ENCODE peak calls at places on chromosomes 4 and X, in nine cellular contexts. X is choroid plexus epithelial cell, H is fibroblast of mammary gland, G is left ventricle myocardium inferior, W is kidney, L is HFF-Myc, K is GM13977, Q is AG04450, T is endothelial cell. C is an unnamed sample.

GRCh38 chr4:39614487-39615162 is 24.0 kb downstream of the SMIM14 start:
- DNase-seq in X (peak; percentile 82), H (peak; percentile 85), G (no peak), W (no peak), L (no peak), K (no peak), Q (no peak), T (no peak), C (no peak)

GRCh38 chr4:89222171-89222570 is 85.4 kb downstream of the GPRIN3 start:
- DNase-seq in X (no peak), H (no peak), G (no peak), W (no peak), L (no peak), K (no peak), Q (no peak), T (no peak), C (no peak)

GRCh38 chrX:119755981-119756533 is 2.3 kb upstream of the SOWAHD start:
- DNase-seq in X (no peak), H (no peak), G (no peak), W (no peak), L (no peak), K (peak; percentile 82), Q (peak; percentile 29), T (no peak), C (no peak)

GRCh38 chrX:41275661-41276609 is 58.0 kb upstream of the DDX3X start:
- DNase-seq in X (peak; percentile 59), H (peak; percentile 62), G (peak; percentile 58), W (peak; percentile 90), L (peak; percentile 20), K (peak; percentile 79), Q (no peak), T (peak; percentile 61), C (peak; percentile 38)

GRCh38 chr4:19675172-19675811 is 576.4 kb upstream of the SLIT2 start:
- DNase-seq in X (peak; percentile 79), H (peak; percentile 25), G (no peak), W (no peak), L (no peak), K (no peak), Q (no peak), T (no peak), C (no peak)

GRCh38 chrX:46044486-46044885 is 500.7 kb downstream of the ZNF674 start:
- DNase-seq in X (peak; percentile 0), H (peak; percentile 3), G (no peak), W (no peak), L (no peak), K (no peak), Q (no peak), T (no peak), C (no peak)

GRCh38 chr4:117001077-117001476 is 84.3 kb downstream of the TRAM1L1 start:
- DNase-seq in X (no peak), H (no peak), G (no peak), W (no peak), L (no peak), K (peak; percentile 4), Q (no peak), T (no peak), C (no peak)

GRCh38 chrX:101617211-101618191 is at the start of gene ARMCX6:
- DNase-seq in X (peak; percentile 72), H (peak; percentile 74), G (peak; percentile 78), W (peak; percentile 92), L (peak; percentile 24), K (peak; percentile 78), Q (no peak), T (peak; percentile 57), C (peak; percentile 47)

GRCh38 chrX:35890699-35891098 is 28.8 kb upstream of the CFAP47 start:
- DNase-seq in X (peak; percentile 58), H (peak; percentile 31), G (no peak), W (peak; percentile 60), L (no peak), K (peak; percentile 28), Q (no peak), T (peak; percentile 12), C (no peak)

GRCh38 chr4:99209671-99210070 is 9.4 kb downstream of the ADH6 start:
- DNase-seq in X (no peak), H (no peak), G (no peak), W (no peak), L (no peak), K (no peak), Q (peak; percentile 45), T (no peak), C (no peak)

GRCh38 chrX:143945171-143945570 is 61.3 kb downstream of the UBE2NL start:
- DNase-seq in X (no peak), H (no peak), G (no peak), W (no peak), L (no peak), K (no peak), Q (no peak), T (no peak), C (no peak)

GRCh38 chr4:22987861-22988260 is 295.1 kb downstream of the GBA3 start:
- DNase-seq in X (no peak), H (peak; percentile 33), G (no peak), W (no peak), L (no peak), K (no peak), Q (no peak), T (no peak), C (no peak)

GRCh38 chrX:48864210-48864609 is 28.8 kb upstream of the PCSK1N start:
- DNase-seq in X (peak; percentile 83), H (peak; percentile 36), G (no peak), W (no peak), L (no peak), K (no peak), Q (peak; percentile 13), T (no peak), C (peak; percentile 22)

GRCh38 chr4:40201898-40202297 is 5.1 kb downstream of the RHOH start:
- DNase-seq in X (no peak), H (no peak), G (no peak), W (no peak), L (no peak), K (no peak), Q (no peak), T (no peak), C (no peak)

GRCh38 chr4:55385201-55385649 is 10.5 kb upstream of the TMEM165 start:
- DNase-seq in X (peak; percentile 47), H (no peak), G (no peak), W (no peak), L (no peak), K (no peak), Q (no peak), T (no peak), C (no peak)

DNA sequence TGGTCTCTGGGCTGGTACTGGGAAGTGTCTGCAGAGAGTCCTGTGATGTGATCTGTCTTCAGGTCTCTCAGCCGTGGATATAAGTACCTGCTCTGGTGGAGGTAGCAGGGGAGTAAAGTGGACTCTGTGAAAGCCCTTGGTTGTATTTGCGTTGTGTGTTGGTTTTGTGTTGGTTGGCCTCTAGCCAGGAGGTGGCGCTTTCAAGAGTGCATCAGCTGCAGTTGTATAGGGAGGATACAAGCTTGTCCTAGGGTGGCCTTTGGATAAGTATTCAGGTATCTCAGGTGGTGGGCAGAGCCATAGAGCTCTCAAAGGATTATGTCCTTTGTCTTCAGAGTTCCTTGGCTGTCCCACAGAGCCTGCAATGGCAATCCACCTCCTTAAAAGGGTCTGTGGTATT is 111.6 kb downstream of the MAGEB17 start:
- DNase-seq in X (no peak), H (no peak), G (no peak), W (no peak), L (no peak), K (no peak), Q (no peak), T (no peak), C (no peak)
- TF ChIP-seq CTCF in X (no peak), H (no peak), G (no peak), W (no peak), L (no peak), K (no peak), Q (no peak), T (no peak), C (no peak)

GRCh38 chr4:123846627-123847026 is 450.0 kb downstream of the SPRY1 start:
- DNase-seq in X (no peak), H (peak; percentile 45), G (no peak), W (no peak), L (no peak), K (no peak), Q (no peak), T (no peak), C (no peak)

GRCh38 chr4:123841431-123842121 is 445.0 kb downstream of the SPRY1 start:
- DNase-seq in X (no peak), H (no peak), G (no peak), W (no peak), L (no peak), K (no peak), Q (no peak), T (no peak), C (no peak)

GRCh38 chr4:123843137-123843536 is 446.5 kb downstream of the SPRY1 start:
- DNase-seq in X (no peak), H (peak; percentile 59), G (no peak), W (no peak), L (peak; percentile 50), K (no peak), Q (no peak), T (no peak), C (no peak)

GRCh38 chr4:123840232-123840631 is 443.6 kb downstream of the SPRY1 start:
- DNase-seq in X (no peak), H (no peak), G (no peak), W (no peak), L (no peak), K (no peak), Q (no peak), T (no peak), C (no peak)

DNA sequence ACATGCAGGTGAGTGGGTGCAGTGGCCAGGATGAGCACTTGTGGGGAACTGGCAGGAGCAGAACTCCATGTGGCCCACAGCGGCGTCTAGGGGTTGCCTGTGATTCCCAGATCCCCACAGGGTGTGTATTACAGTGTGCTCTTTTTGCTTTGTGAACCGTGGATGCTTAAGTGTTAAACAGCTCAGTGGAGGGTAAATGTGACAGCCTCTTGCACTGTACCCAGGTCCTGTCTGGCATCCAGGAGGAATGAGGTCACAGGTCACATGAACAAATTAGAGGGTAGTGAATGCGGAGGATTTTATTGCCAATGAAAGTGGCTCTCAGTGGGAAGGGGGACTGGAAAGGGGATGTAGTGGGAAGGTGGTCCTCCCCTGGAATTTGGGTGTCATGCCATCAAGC is 447.8 kb downstream of the SPRY1 start:
- DNase-seq in X (no peak), H (no peak), G (no peak), W (no peak), L (no peak), K (no peak), Q (no peak), T (no peak), C (no peak)
- TF ChIP-seq CTCF in X (no peak), H (no peak), G (no peak), W (no peak), L (no peak), K (no peak), Q (no peak), T (no peak), C (no peak)

DNA sequence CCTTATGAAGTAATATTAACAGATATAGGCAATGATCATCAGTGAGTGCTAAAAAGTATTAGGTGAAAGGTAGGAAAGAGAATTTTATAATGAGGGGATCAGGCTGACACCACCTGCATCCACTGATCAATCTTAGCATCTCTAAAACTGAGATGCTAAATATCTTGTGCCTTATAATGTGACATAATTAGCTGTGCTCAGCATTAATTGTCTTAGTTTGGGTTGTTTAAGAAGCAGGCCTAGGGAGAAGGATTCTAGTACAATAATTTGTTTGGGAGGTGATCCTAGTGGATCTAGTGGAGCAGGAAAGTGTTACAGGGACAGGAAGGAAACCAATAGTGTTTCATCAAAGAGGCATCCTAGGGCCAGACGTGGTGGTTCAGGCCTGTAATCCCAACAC is 22.2 kb upstream of the PAPSS1 start:
- DNase-seq in X (no peak), H (no peak), G (no peak), W (no peak), L (no peak), K (no peak), Q (no peak), T (no peak), C (no peak)
- TF ChIP-seq CTCF in X (no peak), H (no peak), G (no peak), W (no peak), L (no peak), K (no peak), Q (no peak), T (no peak), C (no peak)

GRCh38 chr4:139184129-139184528 is 7.1 kb upstream of the ELF2 start:
- DNase-seq in X (peak; percentile 85), H (peak; percentile 70), G (no peak), W (no peak), L (no peak), K (peak; percentile 34), Q (no peak), T (no peak), C (no peak)
- TF ChIP-seq CTCF in X (peak; percentile 46), H (peak; percentile 37), G (peak; percentile 29), W (peak; percentile 16), L (no peak), K (peak; percentile 39), Q (peak; percentile 38), T (no peak), C (no peak)